ENCODE peak calls at places on chromosomes 2 and 18, in nine cellular contexts. I is BJ, O is upper lobe of right lung, A is psoas muscle, S is heart left ventricle, M is spleen, X is cardiac muscle cell, V is brain microvascular endothelial cell, F is GM12878. W is an unnamed sample.
A peak's percentile ranks its signal among the peaks of the same experiment; 100 is the strongest.

GRCh38 chr18:59311631-59312030 is 6.8 kb downstream of the CPLX4 start:
- DNase-seq in V (peak; percentile 40), M (no peak), F (no peak), O (no peak), I (no peak), X (no peak), S (no peak), A (no peak), W (no peak)

GRCh38 chr2:74201596-74201995 is 3.2 kb downstream of the MTHFD2 start:
- DNase-seq in I (no peak), X (peak; percentile 65), F (no peak), V (no peak), S (no peak), M (no peak), O (no peak), A (no peak), W (no peak)

GRCh38 chr2:118774458-118775133 is 72.9 kb downstream of the EN1 start:
- DNase-seq in A (peak; percentile 71), M (peak; percentile 76), V (peak; percentile 36), X (peak; percentile 65), I (no peak), O (peak; percentile 67), S (peak; percentile 25), F (no peak), W (peak; percentile 7)

GRCh38 chr18:80175451-80176235 is 66.6 kb downstream of the ADNP2 start:
- DNase-seq in M (no peak), S (no peak), V (peak; percentile 48), F (no peak), I (no peak), O (peak; percentile 51), X (no peak), A (no peak), W (no peak)

GRCh38 chr2:160345102-160345501 is 145.0 kb upstream of the ITGB6 start:
- DNase-seq in A (no peak), I (no peak), O (no peak), V (no peak), F (no peak), S (no peak), X (no peak), M (no peak), W (no peak)

GRCh38 chr2:235591921-235592320 is 98.1 kb downstream of the AGAP1 start:
- DNase-seq in A (no peak), S (no peak), X (no peak), I (no peak), O (no peak), F (no peak), V (peak; percentile 34), M (no peak), W (no peak)

GRCh38 chr2:107325983-107326786 is 440.2 kb upstream of the ST6GAL2 start:
- DNase-seq in F (no peak), I (no peak), S (peak; percentile 33), O (no peak), V (peak; percentile 71), M (no peak), X (peak; percentile 91), A (no peak), W (no peak)

GRCh38 chr18:45775241-45775676 is 50.2 kb upstream of the SIGLEC15 start:
- DNase-seq in F (no peak), S (peak; percentile 81), A (peak; percentile 76), I (no peak), X (peak; percentile 94), V (peak; percentile 45), O (peak; percentile 89), M (peak; percentile 88), W (peak; percentile 74)

GRCh38 chr2:32951672-32952071 is 4.9 kb downstream of the LTBP1 start:
- DNase-seq in A (no peak), F (no peak), S (no peak), M (no peak), O (no peak), X (no peak), V (no peak), I (no peak), W (no peak)

GRCh38 chr2:105496271-105496670 is 97.4 kb upstream of the FHL2 start:
- DNase-seq in F (no peak), V (no peak), M (no peak), X (no peak), S (peak; percentile 47), O (no peak), A (no peak), I (no peak), W (no peak)

GRCh38 chr2:68740184-68740914 is 5.7 kb downstream of the ARHGAP25 start:
- DNase-seq in V (peak; percentile 11), O (no peak), A (no peak), I (no peak), X (peak; percentile 60), M (no peak), S (no peak), F (no peak), W (no peak)

GRCh38 chr18:77539860-77540259 is 290.2 kb downstream of the GALR1 start:
- DNase-seq in V (no peak), S (no peak), O (no peak), A (no peak), M (no peak), I (no peak), X (no peak), F (no peak), W (no peak)

GRCh38 chr18:62388855-62389760 is 64.0 kb downstream of the TNFRSF11A start:
- DNase-seq in M (no peak), O (no peak), V (no peak), I (no peak), S (no peak), F (no peak), X (no peak), A (no peak), W (no peak)

GRCh38 chr18:77103991-77104521 is 28.5 kb downstream of the MBP start:
- DNase-seq in I (no peak), S (no peak), M (no peak), O (no peak), A (no peak), F (no peak), X (peak; percentile 89), V (peak; percentile 63), W (no peak)

GRCh38 chr2:85259101-85259590 is 68.6 kb downstream of the TGOLN2 start:
- DNase-seq in M (peak; percentile 43), F (no peak), O (no peak), S (no peak), X (peak; percentile 89), V (peak; percentile 39), A (no peak), I (peak; percentile 73), W (no peak)
- H3K4me3 ChIP-seq in M (no peak overlapping the region), F (no peak overlapping the region), O (no peak overlapping the region), S (no peak overlapping the region), X (no peak overlapping the region), V (no peak overlapping the region), A (no peak overlapping the region), I (no peak overlapping the region), W (no peak overlapping the region)

GRCh38 chr2:178496049-178496448 is 15.8 kb downstream of the PLEKHA3 start:
- DNase-seq in M (no peak), S (no peak), V (no peak), I (no peak), O (no peak), F (no peak), A (no peak), X (no peak), W (no peak)
- TF ChIP-seq CTCF in M (no peak), S (no peak), V (no peak), I (no peak), O (no peak), F (no peak), A (no peak), X (no peak), W (no peak)

GRCh38 chr18:36692909-36693308 is 135.9 kb downstream of the TPGS2 start:
- DNase-seq in V (no peak), S (no peak), M (no peak), I (no peak), F (no peak), X (no peak), O (no peak), A (no peak), W (no peak)
- H3K4me3 ChIP-seq in V (no peak overlapping the region), S (no peak overlapping the region), M (no peak overlapping the region), I (peak overlapping the region; percentile 44), F (no peak overlapping the region), X (no peak overlapping the region), O (no peak overlapping the region), A (no peak overlapping the region), W (no peak overlapping the region)

GRCh38 chr2:42274872-42275271 is 86.1 kb downstream of the COX7A2L start:
- DNase-seq in S (no peak), I (no peak), M (no peak), O (no peak), V (no peak), F (no peak), A (no peak), X (no peak), W (no peak)
- TF ChIP-seq CTCF in S (no peak), I (no peak), M (no peak), O (no peak), V (no peak), F (no peak), A (no peak), X (no peak), W (no peak)

DNA sequence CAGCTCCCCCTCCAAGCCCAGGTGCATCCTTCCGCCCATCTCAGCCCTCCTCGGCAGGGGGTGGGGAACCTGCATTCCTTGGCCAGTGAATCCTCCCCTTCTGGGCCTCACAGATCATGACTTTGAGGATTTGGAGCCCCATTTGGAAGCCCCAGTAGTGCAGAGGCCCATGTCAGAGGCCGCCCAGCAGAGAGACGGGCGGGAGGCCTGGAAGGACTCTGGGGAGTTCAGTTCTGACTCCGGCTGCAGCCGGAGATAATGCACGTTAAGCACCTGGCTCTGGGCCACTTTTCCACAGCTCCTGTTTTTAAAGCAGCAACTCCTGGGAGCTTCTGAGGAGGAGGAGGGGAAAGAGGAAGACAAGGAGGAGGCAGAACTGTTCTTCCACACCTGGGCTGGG is 14.9 kb downstream of the ATOH8 start:
- DNase-seq in O (no peak), F (no peak), X (peak; percentile 87), M (no peak), S (peak; percentile 86), V (peak; percentile 28), I (no peak), A (no peak), W (no peak)
- H3K4me3 ChIP-seq in O (no peak overlapping the region), F (no peak overlapping the region), X (no peak overlapping the region), M (no peak overlapping the region), S (no peak overlapping the region), V (no peak overlapping the region), I (no peak overlapping the region), A (no peak overlapping the region), W (no peak overlapping the region)

GRCh38 chr2:210267698-210268097 is 42.5 kb upstream of the ACADL start:
- DNase-seq in O (no peak), S (no peak), V (no peak), A (no peak), X (no peak), F (no peak), M (no peak), I (no peak), W (no peak)
- TF ChIP-seq CTCF in O (no peak), S (no peak), V (no peak), A (no peak), X (no peak), F (no peak), M (no peak), I (no peak), W (no peak)

GRCh38 chr2:54469484-54470053 is 13.4 kb downstream of the SPTBN1 start:
- DNase-seq in V (no peak), I (no peak), S (peak; percentile 35), O (no peak), F (no peak), A (no peak), X (no peak), M (no peak), W (peak; percentile 31)
- H3K4me3 ChIP-seq in V (no peak overlapping the region), I (no peak overlapping the region), S (peak overlapping the region; percentile 51), O (no peak overlapping the region), F (no peak overlapping the region), A (peak overlapping the region; percentile 12), X (peak overlapping the region; percentile 22), M (no peak overlapping the region), W (no peak overlapping the region)

W was measured in GM06990.